ENCODE peak calls at places on chromosomes 4 and X, in four cellular contexts. D is H1, T is HepG2, Z is GM12878. K is an unnamed sample.

GRCh38 chr4:51909236-51909703 is 66.3 kb downstream of the DCUN1D4 start:
- DNase-seq in D (no peak), T (peak; percentile 98), Z (no peak), K (no peak)

GRCh38 chr4:183940807-183941310 is 35.8 kb downstream of the STOX2 start:
- DNase-seq in T (no peak), Z (no peak), D (no peak), K (no peak)

GRCh38 chr4:41731569-41731968 is 17.0 kb downstream of the PHOX2B start:
- DNase-seq in T (no peak), D (no peak), Z (no peak), K (no peak)

GRCh38 chrX:153438522-153438921 is 7.3 kb downstream of the TREX2 start:
- DNase-seq in D (no peak), Z (no peak), T (peak; percentile 20), K (peak; percentile 60)

GRCh38 chr4:78510108-78510507 is 41.5 kb upstream of the ANXA3 start:
- DNase-seq in D (no peak), T (no peak), Z (no peak), K (no peak)

GRCh38 chrX:110491846-110492620 is 133.4 kb downstream of the RTL9 start:
- DNase-seq in D (no peak), Z (no peak), T (no peak), K (no peak)

GRCh38 chrX:154097003-154097596 is 417 bp downstream of the MECP2 start:
- DNase-seq in Z (no peak), T (peak; percentile 58), D (peak; percentile 67), K (peak; percentile 87)

GRCh38 chr4:122921971-122922876 is at the start of gene NUDT6:
- DNase-seq in Z (no peak), T (peak; percentile 51), D (peak; percentile 83), K (peak; percentile 66)

GRCh38 chr4:164350086-164350485 is 403.8 kb upstream of the SMIM31 start:
- DNase-seq in D (no peak), Z (no peak), T (no peak), K (no peak)

GRCh38 chr4:137638934-137639333 is 106.6 kb upstream of the PCDH18 start:
- DNase-seq in D (no peak), Z (no peak), T (no peak), K (no peak)

GRCh38 chr4:153010137-153010536 is 74.0 kb downstream of the FHDC1 start:
- DNase-seq in Z (no peak), D (no peak), T (no peak), K (no peak)

GRCh38 chr4:176538217-176538925 is 218.6 kb downstream of the SPCS3 start:
- DNase-seq in D (no peak), T (no peak), Z (no peak), K (no peak)

GRCh38 chr4:1792158-1792831 is 798 bp upstream of the FGFR3 start:
- DNase-seq in D (no peak), T (no peak), Z (no peak), K (no peak)

GRCh38 chr4:107931775-107932321 is 499 bp downstream of the CYP2U1 start:
- DNase-seq in Z (no peak), D (no peak), T (no peak), K (no peak)

GRCh38 chrX:10175317-10175871 is 18.6 kb downstream of the CLCN4 start:
- DNase-seq in Z (no peak), D (no peak), T (no peak), K (no peak)

GRCh38 chrX:28946846-28947245 is 359.6 kb downstream of the IL1RAPL1 start:
- DNase-seq in D (no peak), T (no peak), Z (no peak), K (no peak)

GRCh38 chrX:69387559-69388487 is 116.3 kb upstream of the NALF2 start:
- DNase-seq in T (peak; percentile 45), Z (no peak), D (peak; percentile 80), K (peak; percentile 86)

GRCh38 chrX:71908387-71908786 is 2.3 kb upstream of the NHSL2 start:
- DNase-seq in T (no peak), D (no peak), Z (no peak), K (no peak)

GRCh38 chr4:88737304-88738015 is 39.8 kb upstream of the NAP1L5 start:
- DNase-seq in T (no peak), Z (peak; percentile 13), D (no peak), K (no peak)

GRCh38 chr4:127268367-127268766 is 364.4 kb upstream of the INTU start:
- DNase-seq in T (no peak), Z (no peak), D (no peak), K (no peak)

GRCh38 chr4:51831133-51831532 is 11.8 kb upstream of the DCUN1D4 start:
- DNase-seq in Z (no peak), D (peak; percentile 71), T (peak; percentile 46), K (peak; percentile 38)

GRCh38 chr4:120056249-120056648 is 10.4 kb downstream of the MAD2L1 start:
- DNase-seq in D (no peak), T (no peak), Z (no peak), K (no peak)

GRCh38 chrX:147646949-147647717 is 264.6 kb upstream of the FMR1 start:
- DNase-seq in Z (no peak), T (no peak), D (no peak), K (no peak)

GRCh38 chr4:79949186-79949585 is 123.8 kb downstream of the ANTXR2 start:
- DNase-seq in D (no peak), Z (no peak), T (no peak), K (no peak)

GRCh38 chrX:23616361-23616760 is 50.9 kb upstream of the PRDX4 start:
- DNase-seq in Z (no peak), D (no peak), T (peak; percentile 0), K (peak; percentile 44)
- TF ChIP-seq SUZ12 in Z (no peak), D (no peak), T (no peak), K (no peak)

GRCh38 chr4:3388461-3389185 is 53.1 kb upstream of the HGFAC start:
- DNase-seq in D (peak; percentile 57), T (no peak), Z (peak; percentile 77), K (no peak)
- TF ChIP-seq SP1 in D (no peak), T (no peak), Z (no peak), K (no peak)

GRCh38 chrX:18890724-18891560 is 93.0 kb downstream of the PHKA2 start:
- DNase-seq in T (no peak), Z (no peak), D (no peak), K (no peak)
- TF ChIP-seq SUZ12 in T (no peak), Z (no peak), D (no peak), K (no peak)

GRCh38 chr4:3322059-3322550 is 29.3 kb downstream of the RGS12 start:
- DNase-seq in Z (no peak), D (no peak), T (no peak), K (no peak)
- TF ChIP-seq SP1 in Z (no peak), D (no peak), T (no peak), K (no peak)

DNA sequence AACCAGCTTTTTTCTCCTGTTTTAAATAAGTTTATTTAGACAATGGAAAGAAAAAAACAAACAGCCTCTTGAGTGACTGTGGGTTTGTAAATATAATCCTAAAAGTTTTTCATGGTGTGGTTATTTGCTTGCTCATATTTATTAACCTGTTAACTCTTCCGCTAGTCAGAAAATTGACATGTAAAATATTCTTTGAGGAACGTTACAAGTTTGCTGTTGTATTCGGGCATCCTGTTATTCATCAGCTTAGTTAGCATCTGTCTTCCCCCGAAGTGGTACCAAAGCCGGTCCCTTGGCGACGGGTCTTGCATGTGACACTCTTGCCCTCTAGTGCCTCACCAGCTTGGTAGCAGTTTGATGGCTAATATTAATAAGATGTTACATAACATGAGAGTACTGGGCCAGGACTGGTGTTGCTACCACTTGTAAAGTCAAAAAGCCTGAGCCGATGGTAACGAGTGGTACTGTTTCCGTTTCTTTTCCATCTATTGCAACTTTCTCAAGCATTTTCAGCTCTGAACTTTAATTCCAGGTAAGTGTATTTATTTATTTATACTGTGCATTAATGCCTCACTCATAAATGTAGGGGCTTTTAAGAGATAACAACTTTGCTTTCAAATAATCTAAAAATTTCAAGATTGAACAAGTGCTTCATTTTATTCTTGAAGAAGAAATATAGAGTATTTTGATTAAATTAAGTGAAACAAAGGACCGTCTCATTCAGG is at the start of gene NDST3:
- DNase-seq in T (peak; percentile 32), D (peak; percentile 64), Z (no peak), K (peak; percentile 64)
- TF ChIP-seq SUZ12 in T (no peak), D (no peak), Z (no peak), K (no peak)

GRCh38 chr4:129080129-129080528 is 13.2 kb downstream of the SCLT1 start:
- DNase-seq in Z (no peak), D (no peak), T (no peak), K (no peak)
- TF ChIP-seq SP1 in Z (no peak), D (no peak), T (no peak), K (no peak)

GRCh38 chrX:17535229-17535628 is 160.2 kb downstream of the NHS start:
- DNase-seq in Z (no peak), T (peak; percentile 18), D (peak; percentile 60), K (peak; percentile 61)
- TF ChIP-seq SUZ12 in Z (no peak), T (no peak), D (no peak), K (no peak)

GRCh38 chr4:26044524-26044923 is 130.5 kb downstream of the SMIM20 start:
- DNase-seq in D (no peak), Z (no peak), T (no peak), K (no peak)
- TF ChIP-seq SP1 in D (no peak), Z (no peak), T (no peak), K (no peak)

DNA sequence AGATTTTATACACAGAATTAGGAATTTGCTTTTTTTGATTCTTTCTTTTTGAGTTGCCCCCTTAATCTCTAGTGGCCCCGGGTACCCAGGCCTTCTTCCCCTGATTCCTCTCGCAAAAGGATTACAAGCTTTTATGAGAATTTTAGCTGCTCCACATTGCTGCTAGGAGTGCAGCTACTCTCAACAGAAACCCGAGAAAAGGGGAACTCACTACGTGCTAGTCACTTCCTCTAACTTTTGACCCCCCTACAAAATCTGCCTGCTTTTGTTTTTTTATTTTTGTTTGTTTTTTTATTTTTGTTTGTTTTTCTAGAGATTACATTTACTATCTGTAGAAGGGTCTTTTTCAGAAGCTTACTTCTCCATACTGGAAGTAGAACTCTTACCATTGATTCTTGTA is 64.1 kb downstream of the ZNF81 start:
- DNase-seq in Z (no peak), D (no peak), T (no peak), K (no peak)
- TF ChIP-seq SUZ12 in Z (no peak), D (no peak), T (no peak), K (no peak)